ENCODE peak calls at places on chromosomes 6 and 20, in five cellular contexts. M, H, Z, G and R are unnamed samples.

GRCh38 chr20:47993035-47993755 is 207.9 kb upstream of the SULF2 start:
- DNase-seq in M (no peak), H (no peak), Z (no peak), G (no peak), R (no peak)

GRCh38 chr6:115545410-115545986 is 515.2 kb downstream of the FRK start:
- DNase-seq in M (no peak), H (no peak), Z (no peak), G (no peak), R (peak; percentile 16)

GRCh38 chr6:85460951-85461805 is 11.3 kb downstream of the NT5E start:
- DNase-seq in M (no peak), H (no peak), Z (no peak), G (no peak), R (no peak)

GRCh38 chr6:157669747-157670216 is 153.3 kb upstream of the SNX9 start:
- DNase-seq in M (peak; percentile 74), H (peak; percentile 68), Z (peak; percentile 92), G (peak; percentile 78), R (peak; percentile 78)

GRCh38 chr6:37983720-37984501 is 164.4 kb downstream of the ZFAND3 start:
- DNase-seq in M (no peak), H (no peak), Z (no peak), G (no peak), R (no peak)

GRCh38 chr6:912871-913663 is 220.1 kb upstream of the EXOC2 start:
- DNase-seq in M (no peak), H (no peak), Z (no peak), G (no peak), R (peak; percentile 14)

GRCh38 chr6:8274240-8274639 is 161.1 kb downstream of the SLC35B3 start:
- DNase-seq in M (no peak), H (no peak), Z (no peak), G (no peak), R (no peak)

GRCh38 chr6:72855471-72855870 is 233.6 kb downstream of the KCNQ5 start:
- DNase-seq in M (no peak), H (no peak), Z (no peak), G (no peak), R (no peak)

GRCh38 chr6:159720708-159721107 is 6.6 kb upstream of the WTAP start:
- DNase-seq in M (no peak), H (no peak), Z (no peak), G (no peak), R (no peak)

GRCh38 chr6:81054011-81054410 is 698.5 kb downstream of the TENT5A start:
- DNase-seq in M (no peak), H (no peak), Z (no peak), G (no peak), R (no peak)

GRCh38 chr6:151054304-151054703 is 185.5 kb upstream of the AKAP12 start:
- DNase-seq in M (no peak), H (no peak), Z (peak; percentile 49), G (no peak), R (peak; percentile 56)

GRCh38 chr20:15236812-15237211 is 899.4 kb upstream of the FLRT3 start:
- DNase-seq in M (no peak), H (no peak), Z (no peak), G (no peak), R (no peak)

GRCh38 chr6:40719671-40720374 is 132.7 kb upstream of the LRFN2 start:
- DNase-seq in M (no peak), H (no peak), Z (no peak), G (no peak), R (no peak)

GRCh38 chr6:16911088-16911487 is 149.8 kb upstream of the ATXN1 start:
- DNase-seq in M (no peak), H (no peak), Z (no peak), G (no peak), R (no peak)

GRCh38 chr20:25073544-25073943 is 8.4 kb downstream of the VSX1 start:
- DNase-seq in M (no peak), H (no peak), Z (peak; percentile 6), G (no peak), R (no peak)
- H3K4me1 ChIP-seq in M (peaks cover 17% of the 10 kb centered on the region), H (peaks cover 3% of the 10 kb centered on the region), Z (no peaks in the 10 kb centered on the region), G (peaks cover 10% of the 10 kb centered on the region), R (peaks cover 16% of the 10 kb centered on the region)

GRCh38 chr6:30816791-30817739 is 67.3 kb upstream of the DDR1 start:
- DNase-seq in M (no peak), H (no peak), Z (no peak), G (no peak), R (no peak)

GRCh38 chr6:30818426-30818841 is 65.9 kb upstream of the DDR1 start:
- DNase-seq in M (no peak), H (no peak), Z (no peak), G (no peak), R (no peak)

GRCh38 chr6:30819287-30819917 is 64.9 kb upstream of the DDR1 start:
- DNase-seq in M (no peak), H (no peak), Z (no peak), G (no peak), R (no peak)

GRCh38 chr6:30821862-30822784 is 62.2 kb upstream of the DDR1 start:
- DNase-seq in M (no peak), H (no peak), Z (no peak), G (no peak), R (no peak)

GRCh38 chr6:30820196-30820595 is 64.1 kb upstream of the DDR1 start:
- DNase-seq in M (no peak), H (no peak), Z (peak; percentile 65), G (no peak), R (peak; percentile 44)
- TF ChIP-seq CTCF in M (no peak), H (no peak), Z (no peak), G (no peak), R (peak; percentile 24)

GRCh38 chr6:140641412-140641811 is 1267.0 kb upstream of the CITED2 start:
- DNase-seq in M (no peak), H (no peak), Z (no peak), G (no peak), R (no peak)
- H3K9me3 ChIP-seq in M (no peaks in the 10 kb centered on the region), H (no peaks in the 10 kb centered on the region), Z (no peaks in the 10 kb centered on the region), G (no peaks in the 10 kb centered on the region), R (peaks cover 1% of the 10 kb centered on the region)

DNA sequence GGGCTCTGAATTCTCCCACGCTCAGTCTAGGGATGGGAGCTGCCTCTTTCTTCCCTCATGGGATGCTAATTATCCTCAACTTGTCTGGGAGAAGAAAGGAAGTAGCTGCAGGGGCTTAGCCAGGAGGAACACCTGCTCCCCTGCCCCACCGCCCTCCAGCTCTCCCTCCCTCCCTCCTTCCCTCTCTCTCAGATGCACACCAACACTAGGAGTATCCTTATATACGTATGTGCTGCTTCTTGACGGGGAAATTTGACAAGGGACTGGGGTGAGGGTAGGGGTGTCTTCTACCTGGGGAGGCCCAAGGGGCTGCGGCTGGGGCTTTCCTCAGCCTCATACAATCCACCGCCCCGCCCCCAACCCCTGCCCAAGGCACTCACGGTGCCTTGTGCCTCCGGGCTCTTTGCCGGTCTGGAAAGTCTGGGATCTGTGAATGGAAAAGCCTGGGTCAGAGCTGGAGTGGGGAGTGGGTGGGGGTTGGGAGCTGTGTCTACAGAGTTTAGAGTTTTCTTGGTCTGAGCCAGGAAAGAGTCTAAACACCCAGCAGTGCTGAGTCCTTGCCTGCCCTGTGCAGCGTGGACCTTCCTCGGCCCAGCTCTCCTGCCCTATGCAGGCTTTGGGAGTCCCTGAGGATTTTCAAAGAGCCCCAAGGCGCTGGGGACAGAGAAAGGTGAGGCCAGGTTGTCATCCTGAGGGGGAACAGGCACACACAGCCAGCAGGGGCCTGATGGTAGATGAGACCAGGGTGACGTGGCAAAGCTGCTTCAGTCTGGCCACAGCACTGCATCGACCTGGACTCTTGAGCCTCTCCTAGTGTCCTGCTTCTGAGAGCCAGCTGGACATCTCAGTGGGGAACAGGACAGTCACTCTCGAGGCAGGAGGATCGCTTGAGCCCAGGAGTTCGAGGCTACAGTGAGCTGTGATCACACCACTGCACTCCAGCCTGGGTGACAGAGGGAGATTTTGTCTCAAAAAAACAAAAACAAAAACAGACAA is 29.3 kb upstream of the EMILIN3 start:
- DNase-seq in M (peak; percentile 21), H (no peak), Z (no peak), G (no peak), R (no peak)
- H3K4me1 ChIP-seq in M (no peaks in the 10 kb centered on the region), H (no peaks in the 10 kb centered on the region), Z (no peaks in the 10 kb centered on the region), G (peaks cover 28% of the 10 kb centered on the region), R (peaks cover 32% of the 10 kb centered on the region)

GRCh38 chr20:62782149-62782892 is 14.0 kb upstream of the MRGBP start:
- DNase-seq in M (no peak), H (no peak), Z (no peak), G (no peak), R (no peak)
- TF ChIP-seq CTCF in M (no peak), H (no peak), Z (no peak), G (no peak), R (no peak)

DNA sequence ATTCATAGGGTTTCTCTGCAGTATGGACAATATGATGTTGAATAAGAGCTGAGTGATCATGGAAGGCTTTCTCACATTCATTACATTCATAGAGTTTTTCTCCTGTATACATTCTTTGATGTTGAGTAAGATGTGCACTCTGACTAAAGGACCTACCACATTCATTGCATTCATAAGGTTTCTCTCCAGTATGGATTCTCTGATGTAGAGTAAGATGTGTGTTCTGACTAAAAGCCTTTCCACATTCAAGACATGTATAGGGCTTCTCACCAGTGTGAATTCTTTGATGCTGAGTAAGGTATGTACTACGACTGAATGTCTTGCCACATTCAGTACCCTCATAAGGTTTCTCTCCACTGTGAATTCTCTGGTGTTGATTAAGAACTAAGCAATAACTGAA is 29.3 kb upstream of the ZNF391 start:
- DNase-seq in M (no peak), H (no peak), Z (no peak), G (no peak), R (no peak)
- H3K9me3 ChIP-seq in M (peaks cover 30% of the 10 kb centered on the region), H (peaks cover 19% of the 10 kb centered on the region), Z (no peaks in the 10 kb centered on the region), G (no peaks in the 10 kb centered on the region), R (no peaks in the 10 kb centered on the region)

GRCh38 chr20:56634307-56634706 is 5.2 kb downstream of the TFAP2C start:
- DNase-seq in M (no peak), H (no peak), Z (no peak), G (no peak), R (no peak)
- H3K4me1 ChIP-seq in M (peaks cover 4% of the 10 kb centered on the region), H (no peaks in the 10 kb centered on the region), Z (no peaks in the 10 kb centered on the region), G (peaks cover 17% of the 10 kb centered on the region), R (peaks cover 19% of the 10 kb centered on the region)

DNA sequence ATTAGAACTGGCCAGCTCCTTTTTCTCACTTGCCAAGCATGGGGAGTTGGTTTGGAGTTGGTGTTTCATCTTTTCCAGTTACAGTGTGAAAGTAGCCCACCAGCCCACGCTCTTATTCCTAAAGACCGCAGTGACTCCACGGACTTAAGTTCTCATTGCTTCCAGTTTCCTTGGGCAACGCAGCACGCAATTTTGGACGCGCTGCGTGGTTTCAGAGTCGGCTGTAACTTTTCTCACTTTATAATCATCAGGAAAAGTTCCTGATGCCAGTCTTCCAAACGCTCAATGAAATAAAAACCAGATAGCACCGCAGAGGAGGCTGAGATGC is 377 bp upstream of the PEX7 start:
- DNase-seq in M (peak; percentile 51), H (peak; percentile 29), Z (peak; percentile 29), G (no peak), R (no peak)
- TF ChIP-seq CTCF in M (no peak), H (no peak), Z (no peak), G (no peak), R (no peak)

GRCh38 chr6:4563877-4564276 is 212.3 kb upstream of the CDYL start:
- DNase-seq in M (no peak), H (no peak), Z (no peak), G (no peak), R (no peak)
- H3K9me3 ChIP-seq in M (no peaks in the 10 kb centered on the region), H (no peaks in the 10 kb centered on the region), Z (no peaks in the 10 kb centered on the region), G (no peaks in the 10 kb centered on the region), R (no peaks in the 10 kb centered on the region)